ENCODE peak calls at places on chromosomes 16 and 17, in ten cellular contexts. One of them, this sample, is unnamed.

GRCh38 chr17:2949469-2950044 is 113.8 kb downstream of the OR1D5 start:
- DNase-seq in neural crest cell: no peak
- DNase-seq in fibroblast of mammary gland: peak
- DNase-seq in H9: peak
- DNase-seq in Karpas-422: no peak
- DNase-seq in epithelial cell of esophagus: peak
- DNase-seq in AG20443: peak
- DNase-seq in KG1: no peak
- DNase-seq in epithelial cell of prostate: no peak
- DNase-seq in activated T-cell treated with anti-CD3 and anti-CD28 coated beads for 48 hours: no peak
- DNase-seq in this sample: no peak

GRCh38 chr17:29207986-29208385 is 27.8 kb upstream of the MYO18A start:
- DNase-seq in activated T-cell treated with anti-CD3 and anti-CD28 coated beads for 48 hours: no peak
- DNase-seq in Karpas-422: no peak
- DNase-seq in neural crest cell: no peak
- DNase-seq in AG20443: no peak
- DNase-seq in epithelial cell of prostate: no peak
- DNase-seq in epithelial cell of esophagus: no peak
- DNase-seq in H9: no peak
- DNase-seq in KG1: no peak
- DNase-seq in fibroblast of mammary gland: no peak
- DNase-seq in this sample: no peak

GRCh38 chr17:45984368-45984767 is 14.7 kb upstream of the STH start:
- DNase-seq in fibroblast of mammary gland: no peak
- DNase-seq in KG1: no peak
- DNase-seq in activated T-cell treated with anti-CD3 and anti-CD28 coated beads for 48 hours: no peak
- DNase-seq in AG20443: no peak
- DNase-seq in neural crest cell: no peak
- DNase-seq in epithelial cell of prostate: no peak
- DNase-seq in epithelial cell of esophagus: no peak
- DNase-seq in H9: no peak
- DNase-seq in Karpas-422: no peak
- DNase-seq in this sample: no peak

GRCh38 chr17:51166198-51166986 is at the start of gene NME2:
- DNase-seq in neural crest cell: peak
- DNase-seq in activated T-cell treated with anti-CD3 and anti-CD28 coated beads for 48 hours: peak
- DNase-seq in H9: peak
- DNase-seq in AG20443: peak
- DNase-seq in epithelial cell of prostate: peak
- DNase-seq in fibroblast of mammary gland: peak
- DNase-seq in epithelial cell of esophagus: peak
- DNase-seq in Karpas-422: peak
- DNase-seq in KG1: peak
- DNase-seq in this sample: no peak

GRCh38 chr17:20896153-20896649 is 146.6 kb downstream of the USP22 start:
- DNase-seq in activated T-cell treated with anti-CD3 and anti-CD28 coated beads for 48 hours: peak
- DNase-seq in neural crest cell: no peak
- DNase-seq in epithelial cell of esophagus: peak
- DNase-seq in AG20443: no peak
- DNase-seq in epithelial cell of prostate: no peak
- DNase-seq in fibroblast of mammary gland: peak
- DNase-seq in H9: peak
- DNase-seq in KG1: no peak
- DNase-seq in Karpas-422: no peak
- DNase-seq in this sample: no peak

GRCh38 chr16:86398622-86399021 is 111.7 kb upstream of the FOXF1 start:
- DNase-seq in epithelial cell of prostate: no peak
- DNase-seq in AG20443: no peak
- DNase-seq in activated T-cell treated with anti-CD3 and anti-CD28 coated beads for 48 hours: no peak
- DNase-seq in KG1: no peak
- DNase-seq in H9: no peak
- DNase-seq in Karpas-422: no peak
- DNase-seq in epithelial cell of esophagus: no peak
- DNase-seq in neural crest cell: no peak
- DNase-seq in fibroblast of mammary gland: peak
- DNase-seq in this sample: no peak

GRCh38 chr17:12472613-12473173 is 193.0 kb upstream of the MYOCD start:
- DNase-seq in activated T-cell treated with anti-CD3 and anti-CD28 coated beads for 48 hours: no peak
- DNase-seq in KG1: no peak
- DNase-seq in neural crest cell: no peak
- DNase-seq in Karpas-422: no peak
- DNase-seq in epithelial cell of esophagus: no peak
- DNase-seq in H9: no peak
- DNase-seq in AG20443: no peak
- DNase-seq in epithelial cell of prostate: no peak
- DNase-seq in fibroblast of mammary gland: no peak
- DNase-seq in this sample: no peak

GRCh38 chr17:74008196-74008595 is 195.3 kb upstream of the RPL38 start:
- DNase-seq in H9: peak
- DNase-seq in activated T-cell treated with anti-CD3 and anti-CD28 coated beads for 48 hours: peak
- DNase-seq in fibroblast of mammary gland: peak
- DNase-seq in epithelial cell of prostate: no peak
- DNase-seq in Karpas-422: peak
- DNase-seq in AG20443: no peak
- DNase-seq in neural crest cell: peak
- DNase-seq in epithelial cell of esophagus: no peak
- DNase-seq in KG1: no peak
- DNase-seq in this sample: no peak

This sample was measured in SIG-M5.